ENCODE peak calls at places on chromosomes 16 and 17, in nine cellular contexts. One of them, this sample, is unnamed.

GRCh38 chr16:73083271-73083670 is 35.3 kb upstream of the ZFHX3 start:
- DNase-seq in uterus: no peak
- DNase-seq in activated CD4-positive, alpha-beta T cell treated with anti-CD3 and anti-CD28 coated beads, Interleukin-2, amount 50 U/mL, for 48 hours: no peak
- DNase-seq in substantia nigra: no peak
- DNase-seq in AG09309: no peak
- DNase-seq in A549: no peak
- DNase-seq in NCI-H524: no peak
- DNase-seq in stomach: no peak
- DNase-seq in effector CD8-positive, alpha-beta T cell: no peak
- DNase-seq in this sample: no peak

GRCh38 chr17:62064791-62065563 is at the start of gene MED13:
- DNase-seq in uterus: peak
- DNase-seq in activated CD4-positive, alpha-beta T cell treated with anti-CD3 and anti-CD28 coated beads, Interleukin-2, amount 50 U/mL, for 48 hours: peak
- DNase-seq in substantia nigra: peak
- DNase-seq in AG09309: no peak
- DNase-seq in A549: peak
- DNase-seq in NCI-H524: peak
- DNase-seq in stomach: peak
- DNase-seq in effector CD8-positive, alpha-beta T cell: peak
- DNase-seq in this sample: peak

GRCh38 chr16:48507346-48507745 is 102.6 kb downstream of the N4BP1 start:
- DNase-seq in uterus: no peak
- DNase-seq in activated CD4-positive, alpha-beta T cell treated with anti-CD3 and anti-CD28 coated beads, Interleukin-2, amount 50 U/mL, for 48 hours: no peak
- DNase-seq in substantia nigra: no peak
- DNase-seq in AG09309: no peak
- DNase-seq in A549: no peak
- DNase-seq in NCI-H524: no peak
- DNase-seq in stomach: no peak
- DNase-seq in effector CD8-positive, alpha-beta T cell: no peak
- DNase-seq in this sample: no peak

GRCh38 chr16:88353691-88354090 is 29.1 kb upstream of the ZNF469 start:
- DNase-seq in uterus: no peak
- DNase-seq in activated CD4-positive, alpha-beta T cell treated with anti-CD3 and anti-CD28 coated beads, Interleukin-2, amount 50 U/mL, for 48 hours: no peak
- DNase-seq in substantia nigra: no peak
- DNase-seq in AG09309: no peak
- DNase-seq in A549: no peak
- DNase-seq in NCI-H524: no peak
- DNase-seq in stomach: no peak
- DNase-seq in effector CD8-positive, alpha-beta T cell: no peak
- DNase-seq in this sample: no peak

GRCh38 chr17:35160354-35161201 is 13.0 kb downstream of the UNC45B start:
- DNase-seq in uterus: no peak
- DNase-seq in activated CD4-positive, alpha-beta T cell treated with anti-CD3 and anti-CD28 coated beads, Interleukin-2, amount 50 U/mL, for 48 hours: peak
- DNase-seq in substantia nigra: no peak
- DNase-seq in AG09309: no peak
- DNase-seq in A549: no peak
- DNase-seq in NCI-H524: no peak
- DNase-seq in stomach: no peak
- DNase-seq in effector CD8-positive, alpha-beta T cell: peak
- DNase-seq in this sample: no peak

GRCh38 chr17:31427684-31428083 is 36.2 kb downstream of the RAB11FIP4 start:
- DNase-seq in uterus: no peak
- DNase-seq in activated CD4-positive, alpha-beta T cell treated with anti-CD3 and anti-CD28 coated beads, Interleukin-2, amount 50 U/mL, for 48 hours: no peak
- DNase-seq in substantia nigra: peak
- DNase-seq in AG09309: no peak
- DNase-seq in A549: no peak
- DNase-seq in NCI-H524: no peak
- DNase-seq in stomach: no peak
- DNase-seq in effector CD8-positive, alpha-beta T cell: no peak
- DNase-seq in this sample: no peak

GRCh38 chr17:44900894-44901293 is 1.6 kb upstream of the EFTUD2 start:
- DNase-seq in uterus: no peak
- DNase-seq in activated CD4-positive, alpha-beta T cell treated with anti-CD3 and anti-CD28 coated beads, Interleukin-2, amount 50 U/mL, for 48 hours: no peak
- DNase-seq in substantia nigra: no peak
- DNase-seq in AG09309: peak
- DNase-seq in A549: no peak
- DNase-seq in NCI-H524: peak
- DNase-seq in stomach: no peak
- DNase-seq in effector CD8-positive, alpha-beta T cell: no peak
- DNase-seq in this sample: peak

GRCh38 chr17:11880714-11881113 is 116.6 kb downstream of the ZNF18 start:
- DNase-seq in uterus: no peak
- DNase-seq in activated CD4-positive, alpha-beta T cell treated with anti-CD3 and anti-CD28 coated beads, Interleukin-2, amount 50 U/mL, for 48 hours: no peak
- DNase-seq in substantia nigra: no peak
- DNase-seq in AG09309: no peak
- DNase-seq in A549: peak
- DNase-seq in NCI-H524: peak
- DNase-seq in stomach: no peak
- DNase-seq in effector CD8-positive, alpha-beta T cell: no peak
- DNase-seq in this sample: no peak

GRCh38 chr17:58253082-58253481 is 14.7 kb downstream of the LPO start:
- DNase-seq in uterus: no peak
- DNase-seq in activated CD4-positive, alpha-beta T cell treated with anti-CD3 and anti-CD28 coated beads, Interleukin-2, amount 50 U/mL, for 48 hours: no peak
- DNase-seq in substantia nigra: no peak
- DNase-seq in AG09309: no peak
- DNase-seq in A549: no peak
- DNase-seq in NCI-H524: no peak
- DNase-seq in stomach: no peak
- DNase-seq in effector CD8-positive, alpha-beta T cell: no peak
- DNase-seq in this sample: no peak

GRCh38 chr17:78387982-78388941 is 9.8 kb downstream of the PGS1 start:
- DNase-seq in uterus: peak
- DNase-seq in activated CD4-positive, alpha-beta T cell treated with anti-CD3 and anti-CD28 coated beads, Interleukin-2, amount 50 U/mL, for 48 hours: no peak
- DNase-seq in substantia nigra: no peak
- DNase-seq in AG09309: no peak
- DNase-seq in A549: no peak
- DNase-seq in NCI-H524: no peak
- DNase-seq in stomach: no peak
- DNase-seq in effector CD8-positive, alpha-beta T cell: no peak
- DNase-seq in this sample: no peak

GRCh38 chr16:11255737-11256656 is at the start of gene SOCS1:
- DNase-seq in uterus: peak
- DNase-seq in activated CD4-positive, alpha-beta T cell treated with anti-CD3 and anti-CD28 coated beads, Interleukin-2, amount 50 U/mL, for 48 hours: peak
- DNase-seq in substantia nigra: peak
- DNase-seq in AG09309: peak
- DNase-seq in A549: peak
- DNase-seq in NCI-H524: peak
- DNase-seq in stomach: peak
- DNase-seq in effector CD8-positive, alpha-beta T cell: peak
- DNase-seq in this sample: peak